ENCODE peak calls at places on chromosomes 13 and 19, in six cellular contexts. S is bronchial epithelial cell; W is smooth muscle cell of the brain vasculature; Q is NCI-H2029; F is left cardiac atrium; T is activated naive CD4-positive, alpha-beta T cell treated with anti-CD3 and anti-CD28 coated beads, Interleukin-2, amount 10 ng/mL, durations not matched to agents 7 days and 5 days. N is an unnamed sample.

GRCh38 chr13:24682353-24682752 is 2.1 kb downstream of the ATP12A start:
- DNase-seq in S (no peak), W (no peak), Q (no peak), F (no peak), T (no peak), N (no peak)

GRCh38 chr19:30136591-30136990 is 194.6 kb downstream of the URI1 start:
- DNase-seq in S (no peak), W (no peak), Q (no peak), F (no peak), T (no peak), N (no peak)

GRCh38 chr19:31306006-31306753 is 43.1 kb downstream of the TSHZ3 start:
- DNase-seq in S (no peak), W (no peak), Q (no peak), F (no peak), T (no peak), N (no peak)

GRCh38 chr13:99558570-99559180 is 57.4 kb downstream of the TM9SF2 start:
- DNase-seq in S (no peak), W (no peak), Q (no peak), F (no peak), T (no peak), N (no peak)

GRCh38 chr19:48325265-48325910 is at the start of gene EMP3:
- DNase-seq in S (peak), W (peak), Q (no peak), F (peak), T (peak), N (no peak)

GRCh38 chr13:112732679-112733078 is 42.8 kb downstream of the ATP11A start:
- DNase-seq in S (no peak), W (no peak), Q (no peak), F (no peak), T (no peak), N (no peak)

GRCh38 chr13:59877933-59878332 is 285.8 kb downstream of the DIAPH3 start:
- DNase-seq in S (peak), W (no peak), Q (no peak), F (no peak), T (no peak), N (no peak)

GRCh38 chr13:98026457-98026857 is 73.0 kb downstream of the IPO5 start:
- DNase-seq in S (no peak), W (peak), Q (no peak), F (no peak), T (no peak), N (no peak)

GRCh38 chr13:94239135-94239534 is 240.3 kb downstream of the DCT start:
- DNase-seq in S (peak), W (no peak), Q (no peak), F (no peak), T (no peak), N (no peak)

GRCh38 chr13:48731957-48732569 is 78.3 kb downstream of the CYSLTR2 start:
- DNase-seq in S (no peak), W (no peak), Q (no peak), F (peak), T (peak), N (peak)

GRCh38 chr19:1987197-1988187 is 28.0 kb downstream of the BTBD2 start:
- DNase-seq in S (no peak), W (no peak), Q (no peak), F (no peak), T (no peak), N (no peak)

GRCh38 chr19:33683881-33684549 is 62.3 kb downstream of the CHST8 start:
- DNase-seq in S (peak), W (no peak), Q (no peak), F (no peak), T (peak), N (no peak)

GRCh38 chr13:98216135-98216565 is 39.1 kb upstream of the RNF113B start:
- DNase-seq in S (peak), W (peak), Q (peak), F (peak), T (no peak), N (no peak)

GRCh38 chr13:112978561-112979405 is 9.8 kb downstream of the MCF2L start:
- DNase-seq in S (no peak), W (no peak), Q (no peak), F (peak), T (no peak), N (no peak)

GRCh38 chr13:43136940-43137574 is 113.7 kb downstream of the DNAJC15 start:
- DNase-seq in S (no peak), W (no peak), Q (no peak), F (no peak), T (no peak), N (no peak)

N was measured in glomerular endothelial cell.